ENCODE peak calls at places on chromosome 2, in five cellular contexts. O is LHCN-M2, S is dorsolateral prefrontal cortex, F is mesothelial cell of epicardium, Z is amniotic stem cell. Y is an unnamed sample.

GRCh38 chr2:43068730-43069517 is 157.5 kb downstream of the ZFP36L2 start:
- DNase-seq in O (no peak), S (no peak), F (no peak), Z (no peak), Y (no peak)

GRCh38 chr2:178142274-178143065 is 30.2 kb downstream of the RBM45 start:
- DNase-seq in O (peak), S (no peak), F (no peak), Z (no peak), Y (no peak)

GRCh38 chr2:45177870-45178269 is 168.6 kb upstream of the SIX2 start:
- DNase-seq in O (peak), S (no peak), F (no peak), Z (peak), Y (no peak)

GRCh38 chr2:171522804-171523338 is 597 bp downstream of the CYBRD1 start:
- DNase-seq in O (no peak), S (no peak), F (peak), Z (no peak), Y (no peak)

GRCh38 chr2:237874585-237875161 is 15.2 kb downstream of the RAMP1 start:
- DNase-seq in O (peak), S (peak), F (no peak), Z (peak), Y (no peak)

GRCh38 chr2:55010149-55010591 is 40.1 kb downstream of the RTN4 start:
- DNase-seq in O (peak), S (peak), F (no peak), Z (no peak), Y (no peak)

GRCh38 chr2:128549646-128550260 is 231.1 kb upstream of the HS6ST1 start:
- DNase-seq in O (no peak), S (no peak), F (no peak), Z (no peak), Y (no peak)

GRCh38 chr2:216596986-216597509 is 36.2 kb upstream of the IGFBP2 start:
- DNase-seq in O (no peak), S (no peak), F (no peak), Z (no peak), Y (no peak)